ENCODE peak calls at places on chromosomes 3 and 15, in ten cellular contexts. One of them, this sample, is unnamed.
A peak's percentile ranks its signal among the peaks of the same experiment; 100 is the strongest.

GRCh38 chr3:126961191-126961790 is 21.6 kb upstream of the PLXNA1 start:
- DNase-seq in ovary: peak; percentile 69
- DNase-seq in body of pancreas: peak; percentile 80
- DNase-seq in mesendoderm: no peak
- DNase-seq in effector memory CD4-positive, alpha-beta T cell: no peak
- DNase-seq in psoas muscle: peak; percentile 84
- DNase-seq in iPS DF 6.9: no peak
- DNase-seq in HCT116: no peak
- DNase-seq in OCI-LY7: no peak
- DNase-seq in CD4-positive, alpha-beta T cell: no peak
- DNase-seq in this sample: no peak

GRCh38 chr3:194086251-194087075 is 49.5 kb upstream of the HES1 start:
- DNase-seq in ovary: no peak
- DNase-seq in body of pancreas: no peak
- DNase-seq in mesendoderm: peak; percentile 81
- DNase-seq in effector memory CD4-positive, alpha-beta T cell: no peak
- DNase-seq in psoas muscle: no peak
- DNase-seq in iPS DF 6.9: no peak
- DNase-seq in HCT116: no peak
- DNase-seq in OCI-LY7: no peak
- DNase-seq in CD4-positive, alpha-beta T cell: no peak
- DNase-seq in this sample: no peak

GRCh38 chr3:190227064-190227463 is 95.2 kb downstream of the CLDN1 start:
- DNase-seq in ovary: no peak
- DNase-seq in body of pancreas: no peak
- DNase-seq in mesendoderm: no peak
- DNase-seq in effector memory CD4-positive, alpha-beta T cell: no peak
- DNase-seq in psoas muscle: no peak
- DNase-seq in iPS DF 6.9: no peak
- DNase-seq in HCT116: no peak
- DNase-seq in OCI-LY7: no peak
- DNase-seq in CD4-positive, alpha-beta T cell: no peak
- DNase-seq in this sample: no peak

GRCh38 chr15:95302206-95302605 is 1028.3 kb upstream of the NR2F2 start:
- DNase-seq in ovary: no peak
- DNase-seq in body of pancreas: no peak
- DNase-seq in mesendoderm: peak; percentile 79
- DNase-seq in effector memory CD4-positive, alpha-beta T cell: no peak
- DNase-seq in psoas muscle: no peak
- DNase-seq in iPS DF 6.9: no peak
- DNase-seq in HCT116: no peak
- DNase-seq in OCI-LY7: no peak
- DNase-seq in CD4-positive, alpha-beta T cell: no peak
- DNase-seq in this sample: no peak

GRCh38 chr3:171195686-171196085 is 169.2 kb upstream of the SLC2A2 start:
- DNase-seq in ovary: no peak
- DNase-seq in body of pancreas: no peak
- DNase-seq in mesendoderm: no peak
- DNase-seq in effector memory CD4-positive, alpha-beta T cell: no peak
- DNase-seq in psoas muscle: no peak
- DNase-seq in iPS DF 6.9: no peak
- DNase-seq in HCT116: no peak
- DNase-seq in OCI-LY7: no peak
- DNase-seq in CD4-positive, alpha-beta T cell: no peak
- DNase-seq in this sample: no peak

GRCh38 chr3:169430687-169431404 is 232.7 kb downstream of the MECOM start:
- DNase-seq in ovary: no peak
- DNase-seq in body of pancreas: peak; percentile 57
- DNase-seq in mesendoderm: peak; percentile 8
- DNase-seq in effector memory CD4-positive, alpha-beta T cell: no peak
- DNase-seq in psoas muscle: no peak
- DNase-seq in iPS DF 6.9: no peak
- DNase-seq in HCT116: no peak
- DNase-seq in OCI-LY7: peak; percentile 1
- DNase-seq in CD4-positive, alpha-beta T cell: no peak
- DNase-seq in this sample: no peak

GRCh38 chr3:111669926-111670630 is 74.9 kb upstream of the ZBED2 start:
- DNase-seq in ovary: no peak
- DNase-seq in body of pancreas: no peak
- DNase-seq in mesendoderm: peak; percentile 25
- DNase-seq in effector memory CD4-positive, alpha-beta T cell: no peak
- DNase-seq in psoas muscle: no peak
- DNase-seq in iPS DF 6.9: no peak
- DNase-seq in HCT116: no peak
- DNase-seq in OCI-LY7: no peak
- DNase-seq in CD4-positive, alpha-beta T cell: no peak
- DNase-seq in this sample: no peak

GRCh38 chr3:14377044-14377837 is 25.2 kb upstream of the SLC6A6 start:
- DNase-seq in ovary: no peak
- DNase-seq in body of pancreas: no peak
- DNase-seq in mesendoderm: no peak
- DNase-seq in effector memory CD4-positive, alpha-beta T cell: no peak
- DNase-seq in psoas muscle: no peak
- DNase-seq in iPS DF 6.9: no peak
- DNase-seq in HCT116: no peak
- DNase-seq in OCI-LY7: no peak
- DNase-seq in CD4-positive, alpha-beta T cell: no peak
- DNase-seq in this sample: no peak

GRCh38 chr3:114035146-114035545 is 21.2 kb downstream of the CCDC191 start:
- DNase-seq in ovary: no peak
- DNase-seq in body of pancreas: no peak
- DNase-seq in mesendoderm: no peak
- DNase-seq in effector memory CD4-positive, alpha-beta T cell: no peak
- DNase-seq in psoas muscle: no peak
- DNase-seq in iPS DF 6.9: no peak
- DNase-seq in HCT116: no peak
- DNase-seq in OCI-LY7: no peak
- DNase-seq in CD4-positive, alpha-beta T cell: no peak
- DNase-seq in this sample: no peak

GRCh38 chr3:188152660-188153497 is 1.1 kb upstream of the LPP start:
- DNase-seq in ovary: peak; percentile 62
- DNase-seq in body of pancreas: peak; percentile 51
- DNase-seq in mesendoderm: peak; percentile 79
- DNase-seq in effector memory CD4-positive, alpha-beta T cell: no peak
- DNase-seq in psoas muscle: peak; percentile 51
- DNase-seq in iPS DF 6.9: no peak
- DNase-seq in HCT116: no peak
- DNase-seq in OCI-LY7: peak; percentile 30
- DNase-seq in CD4-positive, alpha-beta T cell: no peak
- DNase-seq in this sample: peak; percentile 16

GRCh38 chr15:95169701-95170459 is 938.5 kb downstream of the MCTP2 start:
- DNase-seq in ovary: peak; percentile 36
- DNase-seq in body of pancreas: peak; percentile 44
- DNase-seq in mesendoderm: no peak
- DNase-seq in effector memory CD4-positive, alpha-beta T cell: no peak
- DNase-seq in psoas muscle: peak; percentile 40
- DNase-seq in iPS DF 6.9: no peak
- DNase-seq in HCT116: no peak
- DNase-seq in OCI-LY7: no peak
- DNase-seq in CD4-positive, alpha-beta T cell: no peak
- DNase-seq in this sample: no peak

GRCh38 chr3:150082898-150083652 is 112.4 kb upstream of the PFN2 start:
- DNase-seq in ovary: no peak
- DNase-seq in body of pancreas: no peak
- DNase-seq in mesendoderm: no peak
- DNase-seq in effector memory CD4-positive, alpha-beta T cell: no peak
- DNase-seq in psoas muscle: no peak
- DNase-seq in iPS DF 6.9: no peak
- DNase-seq in HCT116: no peak
- DNase-seq in OCI-LY7: no peak
- DNase-seq in CD4-positive, alpha-beta T cell: no peak
- DNase-seq in this sample: no peak
- H3K27ac ChIP-seq in ovary: no peak overlapping the region
- H3K27ac ChIP-seq in body of pancreas: no peak overlapping the region
- H3K27ac ChIP-seq in mesendoderm: no peak overlapping the region
- H3K27ac ChIP-seq in effector memory CD4-positive, alpha-beta T cell: no peak overlapping the region
- H3K27ac ChIP-seq in psoas muscle: peak overlapping the region; percentile 73
- H3K27ac ChIP-seq in iPS DF 6.9: no peak overlapping the region
- H3K27ac ChIP-seq in HCT116: no peak overlapping the region
- H3K27ac ChIP-seq in OCI-LY7: no peak overlapping the region
- H3K27ac ChIP-seq in CD4-positive, alpha-beta T cell: no peak overlapping the region
- H3K27ac ChIP-seq in this sample: no peak overlapping the region

DNA sequence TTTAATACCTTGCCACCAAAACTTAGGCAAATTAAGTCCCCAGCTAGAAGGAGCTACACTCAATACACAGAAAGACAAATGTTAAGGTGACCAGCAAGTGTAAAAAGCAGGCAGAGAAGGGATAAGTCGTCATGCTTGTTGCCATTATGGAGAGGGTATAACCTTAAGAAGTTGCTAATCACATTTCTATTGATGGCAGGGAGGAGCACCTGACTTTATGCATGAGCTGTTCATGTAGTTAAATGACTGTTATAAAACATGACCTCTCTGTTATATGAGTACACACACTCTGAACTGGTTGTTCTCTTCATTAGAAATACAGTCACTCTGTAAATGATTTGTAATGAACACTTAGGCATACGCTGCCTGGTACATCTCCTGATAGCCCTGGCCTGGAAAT is 6.6 kb upstream of the CCNL1 start:
- DNase-seq in ovary: no peak
- DNase-seq in body of pancreas: no peak
- DNase-seq in mesendoderm: no peak
- DNase-seq in effector memory CD4-positive, alpha-beta T cell: no peak
- DNase-seq in psoas muscle: no peak
- DNase-seq in iPS DF 6.9: no peak
- DNase-seq in HCT116: no peak
- DNase-seq in OCI-LY7: no peak
- DNase-seq in CD4-positive, alpha-beta T cell: no peak
- DNase-seq in this sample: no peak
- H3K27ac ChIP-seq in ovary: no peak overlapping the region
- H3K27ac ChIP-seq in body of pancreas: no peak overlapping the region
- H3K27ac ChIP-seq in mesendoderm: no peak overlapping the region
- H3K27ac ChIP-seq in effector memory CD4-positive, alpha-beta T cell: no peak overlapping the region
- H3K27ac ChIP-seq in psoas muscle: peak overlapping the region; percentile 55
- H3K27ac ChIP-seq in iPS DF 6.9: no peak overlapping the region
- H3K27ac ChIP-seq in HCT116: no peak overlapping the region
- H3K27ac ChIP-seq in OCI-LY7: no peak overlapping the region
- H3K27ac ChIP-seq in CD4-positive, alpha-beta T cell: no peak overlapping the region
- H3K27ac ChIP-seq in this sample: no peak overlapping the region

GRCh38 chr15:74997161-74997942 is 2.0 kb downstream of the SCAMP5 start:
- DNase-seq in ovary: no peak
- DNase-seq in body of pancreas: peak; percentile 42
- DNase-seq in mesendoderm: peak; percentile 22
- DNase-seq in effector memory CD4-positive, alpha-beta T cell: no peak
- DNase-seq in psoas muscle: no peak
- DNase-seq in iPS DF 6.9: no peak
- DNase-seq in HCT116: no peak
- DNase-seq in OCI-LY7: no peak
- DNase-seq in CD4-positive, alpha-beta T cell: no peak
- DNase-seq in this sample: no peak

GRCh38 chr15:74995779-74996765 is 709 bp downstream of the SCAMP5 start:
- DNase-seq in ovary: peak; percentile 46
- DNase-seq in body of pancreas: peak; percentile 79
- DNase-seq in mesendoderm: peak; percentile 40
- DNase-seq in effector memory CD4-positive, alpha-beta T cell: no peak
- DNase-seq in psoas muscle: peak; percentile 26
- DNase-seq in iPS DF 6.9: peak; percentile 22
- DNase-seq in HCT116: no peak
- DNase-seq in OCI-LY7: no peak
- DNase-seq in CD4-positive, alpha-beta T cell: no peak
- DNase-seq in this sample: peak; percentile 71

GRCh38 chr15:74994236-74994635 is 1.1 kb upstream of the SCAMP5 start:
- DNase-seq in ovary: no peak
- DNase-seq in body of pancreas: no peak
- DNase-seq in mesendoderm: no peak
- DNase-seq in effector memory CD4-positive, alpha-beta T cell: no peak
- DNase-seq in psoas muscle: no peak
- DNase-seq in iPS DF 6.9: no peak
- DNase-seq in HCT116: no peak
- DNase-seq in OCI-LY7: no peak
- DNase-seq in CD4-positive, alpha-beta T cell: no peak
- DNase-seq in this sample: peak; percentile 68

GRCh38 chr15:74994685-74995084 is 678 bp upstream of the SCAMP5 start:
- DNase-seq in ovary: no peak
- DNase-seq in body of pancreas: no peak
- DNase-seq in mesendoderm: no peak
- DNase-seq in effector memory CD4-positive, alpha-beta T cell: no peak
- DNase-seq in psoas muscle: no peak
- DNase-seq in iPS DF 6.9: no peak
- DNase-seq in HCT116: no peak
- DNase-seq in OCI-LY7: no peak
- DNase-seq in CD4-positive, alpha-beta T cell: no peak
- DNase-seq in this sample: no peak

GRCh38 chr15:74995182-74995778 is at the start of gene SCAMP5:
- DNase-seq in ovary: peak; percentile 94
- DNase-seq in body of pancreas: peak; percentile 98
- DNase-seq in mesendoderm: peak; percentile 97
- DNase-seq in effector memory CD4-positive, alpha-beta T cell: peak; percentile 75
- DNase-seq in psoas muscle: peak; percentile 87
- DNase-seq in iPS DF 6.9: peak; percentile 91
- DNase-seq in HCT116: peak; percentile 87
- DNase-seq in OCI-LY7: peak; percentile 98
- DNase-seq in CD4-positive, alpha-beta T cell: peak; percentile 88
- DNase-seq in this sample: peak; percentile 98
- H3K27ac ChIP-seq in ovary: no peak within 1 kb of the TSS
- H3K27ac ChIP-seq in body of pancreas: peak within 1 kb of the TSS; percentile 70
- H3K27ac ChIP-seq in mesendoderm: no peak within 1 kb of the TSS
- H3K27ac ChIP-seq in effector memory CD4-positive, alpha-beta T cell: no peak within 1 kb of the TSS
- H3K27ac ChIP-seq in psoas muscle: no peak within 1 kb of the TSS
- H3K27ac ChIP-seq in iPS DF 6.9: no peak within 1 kb of the TSS
- H3K27ac ChIP-seq in HCT116: no peak within 1 kb of the TSS
- H3K27ac ChIP-seq in OCI-LY7: no peak within 1 kb of the TSS
- H3K27ac ChIP-seq in CD4-positive, alpha-beta T cell: no peak within 1 kb of the TSS
- H3K27ac ChIP-seq in this sample: peak within 1 kb of the TSS; percentile 87

GRCh38 chr3:16503191-16503776 is 10.2 kb downstream of the RFTN1 start:
- DNase-seq in ovary: no peak
- DNase-seq in body of pancreas: no peak
- DNase-seq in mesendoderm: no peak
- DNase-seq in effector memory CD4-positive, alpha-beta T cell: no peak
- DNase-seq in psoas muscle: no peak
- DNase-seq in iPS DF 6.9: no peak
- DNase-seq in HCT116: no peak
- DNase-seq in OCI-LY7: no peak
- DNase-seq in CD4-positive, alpha-beta T cell: no peak
- DNase-seq in this sample: no peak
- H3K27ac ChIP-seq in ovary: no peak overlapping the region
- H3K27ac ChIP-seq in body of pancreas: no peak overlapping the region
- H3K27ac ChIP-seq in mesendoderm: no peak overlapping the region
- H3K27ac ChIP-seq in effector memory CD4-positive, alpha-beta T cell: no peak overlapping the region
- H3K27ac ChIP-seq in psoas muscle: no peak overlapping the region
- H3K27ac ChIP-seq in iPS DF 6.9: no peak overlapping the region
- H3K27ac ChIP-seq in HCT116: no peak overlapping the region
- H3K27ac ChIP-seq in OCI-LY7: no peak overlapping the region
- H3K27ac ChIP-seq in CD4-positive, alpha-beta T cell: no peak overlapping the region
- H3K27ac ChIP-seq in this sample: peak overlapping the region; percentile 18